ENCODE peak calls at places on chromosomes 5 and 9, in six cellular contexts. O is K562, E is GM12891, U is H1, P is HepG2, J is GM12878. Y is an unnamed sample.

GRCh38 chr9:3912817-3913216 is 387.0 kb upstream of the RFX3 start:
- DNase-seq in O (no peak), U (no peak), P (no peak), J (no peak), E (no peak), Y (no peak)

GRCh38 chr9:95315108-95315746 is 2.3 kb downstream of the FANCC start:
- DNase-seq in U (no peak), E (no peak), P (peak; percentile 24), O (no peak), J (no peak), Y (no peak)

GRCh38 chr5:98763001-98763630 is 10.3 kb upstream of the RGMB start:
- DNase-seq in J (no peak), U (no peak), O (no peak), P (no peak), E (no peak), Y (no peak)

GRCh38 chr9:97633859-97634485 is 351 bp downstream of the NCBP1 start:
- DNase-seq in U (no peak), P (peak; percentile 3), E (no peak), O (no peak), J (no peak), Y (no peak)

GRCh38 chr5:142280066-142281011 is 44.5 kb downstream of the SPRY4 start:
- DNase-seq in J (no peak), E (no peak), P (peak; percentile 83), O (peak; percentile 76), U (peak; percentile 77), Y (no peak)

GRCh38 chr5:72160299-72160698 is 53.0 kb downstream of the MAP1B start:
- DNase-seq in E (no peak), J (no peak), O (no peak), P (no peak), U (no peak), Y (no peak)

GRCh38 chr9:84975926-84976325 is 306.4 kb downstream of the NTRK2 start:
- DNase-seq in U (no peak), P (no peak), J (no peak), E (no peak), O (no peak), Y (no peak)

GRCh38 chr9:23926378-23926777 is 100.3 kb upstream of the ELAVL2 start:
- DNase-seq in P (no peak), E (no peak), O (no peak), J (peak; percentile 30), U (no peak), Y (no peak)

GRCh38 chr9:121774715-121775613 is 123.5 kb downstream of the DAB2IP start:
- DNase-seq in J (no peak), U (no peak), E (no peak), P (no peak), O (no peak), Y (no peak)

GRCh38 chr5:1874348-1874747 is 8.4 kb downstream of the IRX4 start:
- DNase-seq in J (no peak), O (no peak), U (no peak), P (no peak), E (no peak), Y (no peak)

GRCh38 chr5:39896104-39896503 is 471.3 kb upstream of the DAB2 start:
- DNase-seq in E (no peak), O (no peak), J (no peak), U (no peak), P (no peak), Y (no peak)

GRCh38 chr9:87620727-87621322 is 105.1 kb upstream of the CTSL start:
- DNase-seq in E (no peak), O (no peak), P (no peak), U (no peak), J (no peak), Y (no peak)

GRCh38 chr5:170333161-170333909 is 35.8 kb upstream of the LCP2 start:
- DNase-seq in E (no peak), O (no peak), P (no peak), U (peak; percentile 67), J (peak; percentile 79), Y (no peak)

GRCh38 chr9:105021917-105022316 is 94.0 kb upstream of the ABCA1 start:
- DNase-seq in E (no peak), O (no peak), J (no peak), P (no peak), U (no peak), Y (no peak)

GRCh38 chr9:34675048-34675714 is 12.7 kb upstream of the CCL27 start:
- DNase-seq in O (peak; percentile 79), J (no peak), U (peak; percentile 92), P (peak; percentile 80), E (peak; percentile 50), Y (no peak)

GRCh38 chr5:91875133-91875779 is 492.1 kb upstream of the ARRDC3 start:
- DNase-seq in O (no peak), J (no peak), P (no peak), U (no peak), E (no peak), Y (no peak)

GRCh38 chr5:93192107-93192506 is 388.9 kb downstream of the NR2F1-AS1 start:
- DNase-seq in O (no peak), U (no peak), J (no peak), P (peak; percentile 71), E (no peak), Y (no peak)

GRCh38 chr5:168123853-168124528 is 167.5 kb upstream of the WWC1 start:
- DNase-seq in O (no peak), P (no peak), U (no peak), E (peak; percentile 32), J (peak; percentile 39), Y (peak; percentile 13)

GRCh38 chr5:34802834-34803563 is 36.0 kb upstream of the TTC23L start:
- DNase-seq in E (no peak), O (no peak), U (no peak), P (no peak), J (no peak), Y (no peak)

GRCh38 chr5:40594811-40595210 is 84.9 kb upstream of the PTGER4 start:
- DNase-seq in P (no peak), U (no peak), E (no peak), J (no peak), O (no peak), Y (no peak)

GRCh38 chr5:109689740-109690455 is at the start of gene MAN2A1:
- DNase-seq in P (peak; percentile 44), E (peak; percentile 50), J (no peak), O (peak; percentile 81), U (peak; percentile 78), Y (peak; percentile 51)
- TF ChIP-seq POLR2A in P (no peak), E (no peak), J (peak; percentile 25), O (peak; percentile 28), U (no peak), Y (no peak)

DNA sequence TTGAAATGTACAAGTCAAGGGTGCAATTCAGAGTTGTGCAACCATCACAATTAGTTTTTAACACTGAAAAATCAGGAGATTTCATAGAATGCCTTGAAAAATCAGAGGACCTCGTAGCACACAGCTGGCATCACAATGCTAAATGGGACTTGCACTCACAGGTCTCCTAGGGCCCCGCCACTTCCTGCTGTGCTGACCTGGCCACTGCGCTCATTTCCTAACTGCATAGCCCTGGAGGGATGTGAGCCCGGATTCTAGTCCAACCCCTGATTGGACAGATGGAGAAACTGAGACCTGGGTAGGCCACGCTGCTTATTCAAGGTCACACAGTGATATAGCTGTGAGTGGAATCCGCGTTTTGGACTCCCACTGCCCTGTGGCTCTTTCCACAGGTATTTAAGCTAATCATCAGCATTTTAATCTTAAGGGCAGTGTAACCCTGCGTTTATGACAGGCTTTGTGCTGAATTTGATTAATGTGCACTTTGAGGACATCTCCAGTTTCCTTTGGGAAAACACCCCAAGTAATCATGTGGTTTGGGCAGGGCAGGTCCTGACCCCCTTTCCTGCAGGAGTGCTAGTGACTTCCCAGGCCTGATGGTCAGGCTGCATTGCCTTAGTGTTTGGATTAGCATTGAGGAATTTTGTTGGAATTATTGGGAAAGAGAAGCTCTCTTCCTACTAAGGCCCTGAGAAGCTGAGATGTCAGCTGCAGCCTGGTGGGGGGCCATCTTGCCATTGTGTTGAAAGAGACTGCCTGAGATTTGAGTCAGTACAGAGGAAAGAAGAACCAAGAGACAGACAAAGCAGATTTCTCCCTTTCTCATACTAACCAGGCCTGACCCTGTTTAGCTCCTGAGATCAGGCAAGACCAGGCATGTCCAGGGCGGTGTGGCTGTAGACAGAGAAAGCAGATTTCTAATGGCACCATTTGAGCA is 36.2 kb downstream of the STC2 start:
- DNase-seq in O (no peak), U (no peak), P (no peak), J (peak; percentile 37), E (no peak), Y (no peak)
- TF ChIP-seq POLR2AphosphoS5 in O (no peak), U (no peak), P (no peak), J (peak; percentile 33), E (peak; percentile 20), Y (no peak)

DNA sequence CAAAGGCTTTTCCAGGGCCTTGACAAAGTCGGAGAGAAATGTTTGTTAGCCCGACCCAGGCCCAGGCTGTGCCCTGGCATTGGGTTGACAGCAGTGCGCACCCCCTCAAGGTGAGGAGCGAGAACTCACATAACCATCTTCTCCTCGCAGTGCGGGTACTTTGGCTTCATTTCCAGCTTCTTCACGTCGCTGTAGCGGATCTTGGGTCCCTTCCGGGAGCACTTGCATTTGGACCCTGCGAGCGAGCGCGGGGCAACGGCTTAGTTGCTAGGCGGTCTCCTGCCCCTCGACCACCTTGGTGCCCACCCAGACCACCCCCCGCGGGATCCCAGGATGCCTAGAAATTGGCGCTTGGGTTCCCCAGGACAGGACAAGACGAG is 496 bp downstream of the CXCL14 start:
- DNase-seq in P (no peak), J (no peak), E (no peak), O (no peak), U (peak; percentile 54), Y (no peak)
- TF ChIP-seq TAF1 in P (no peak), J (no peak), E (no peak), O (no peak), U (no peak), Y (no peak)

DNA sequence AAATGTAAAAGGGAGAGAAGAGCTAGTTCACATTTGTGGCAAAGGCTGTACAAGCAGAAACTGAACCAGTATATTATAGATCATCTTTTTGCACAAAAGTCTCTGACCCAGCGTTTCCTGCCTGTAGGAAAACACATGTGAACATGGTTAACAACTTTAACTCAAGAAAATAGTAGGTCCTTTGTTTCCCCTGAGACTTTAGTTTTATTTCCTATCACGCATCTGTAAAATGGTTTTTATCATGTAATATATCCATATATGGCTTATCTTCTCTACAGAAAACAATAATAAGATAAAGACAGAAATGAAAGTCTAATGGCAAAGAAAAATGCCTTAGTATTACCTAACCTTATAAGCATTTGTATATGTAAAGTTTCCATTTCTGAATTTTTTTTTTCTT is 2.7 kb downstream of the KIF3A start:
- DNase-seq in E (no peak), U (no peak), P (no peak), J (no peak), O (no peak), Y (no peak)
- TF ChIP-seq POLR2A in E (no peak), U (no peak), P (no peak), J (no peak), O (no peak), Y (no peak)

DNA sequence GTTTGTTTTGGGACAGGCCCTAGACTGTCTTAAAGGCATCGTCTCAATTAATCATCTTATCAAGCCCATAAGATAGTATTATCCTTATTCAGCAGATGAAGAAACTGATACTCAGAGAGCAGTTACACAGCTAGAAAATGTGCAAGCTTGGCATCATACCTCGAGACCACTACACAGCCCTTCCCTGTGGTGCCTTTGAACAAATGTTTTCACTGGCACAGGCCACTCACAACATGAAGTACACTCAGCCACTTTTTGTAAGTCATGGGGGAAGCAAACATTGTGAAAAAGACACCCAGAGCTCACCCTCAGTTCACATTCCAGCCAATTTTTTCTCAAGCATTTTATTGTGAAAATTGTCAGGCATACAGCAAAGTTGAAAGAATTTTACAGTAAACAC is 122.5 kb downstream of the WDR41 start:
- DNase-seq in O (no peak), U (no peak), J (no peak), P (no peak), E (no peak), Y (no peak)
- TF ChIP-seq POLR2AphosphoS5 in O (no peak), U (no peak), J (no peak), P (no peak), E (no peak), Y (no peak)